ENCODE peak calls at places on chromosomes 6 and 20, in eight cellular contexts. U is psoas muscle; Z is lung; W is IMR-90; T is GM23338; E is right lobe of liver; P is CD4-positive, CD25-positive, alpha-beta regulatory T cell; N is mesendoderm. F is an unnamed sample.

GRCh38 chr6:80094017-80094416 is 12.5 kb upstream of the BCKDHB start:
- DNase-seq in E (no peak), W (peak; percentile 21), Z (no peak), T (peak; percentile 41), P (peak; percentile 38), N (peak; percentile 6), U (no peak), F (no peak)

GRCh38 chr20:47336013-47336754 is 20.3 kb downstream of the ZMYND8 start:
- DNase-seq in N (no peak), U (peak; percentile 81), W (peak; percentile 87), P (no peak), Z (no peak), E (peak; percentile 8), T (no peak), F (peak; percentile 81)

GRCh38 chr6:6008648-6009421 is 2.1 kb upstream of the NRN1 start:
- DNase-seq in W (no peak), T (peak; percentile 88), E (peak; percentile 88), U (peak; percentile 82), Z (peak; percentile 68), P (no peak), N (peak; percentile 91), F (no peak)

GRCh38 chr6:7197752-7198151 is 90.0 kb downstream of the RREB1 start:
- DNase-seq in E (no peak), N (no peak), Z (no peak), W (no peak), U (no peak), P (no peak), T (no peak), F (no peak)

GRCh38 chr20:33864324-33864963 is 53.3 kb downstream of the CHMP4B start:
- DNase-seq in Z (no peak), U (no peak), P (no peak), W (no peak), E (no peak), N (no peak), T (no peak), F (no peak)

GRCh38 chr6:108120311-108120710 is 45.5 kb upstream of the NR2E1 start:
- DNase-seq in P (no peak), T (peak; percentile 57), Z (no peak), N (peak; percentile 60), E (no peak), W (no peak), U (no peak), F (no peak)

GRCh38 chr6:79078057-79078969 is at the start of gene PHIP:
- DNase-seq in P (peak; percentile 97), T (peak; percentile 94), W (peak; percentile 97), Z (peak; percentile 94), N (peak; percentile 97), E (peak; percentile 94), U (peak; percentile 97), F (peak; percentile 89)

GRCh38 chr6:291148-291696 is 1.1 kb upstream of the DUSP22 start:
- DNase-seq in W (no peak), E (no peak), P (no peak), Z (peak; percentile 30), N (peak; percentile 28), T (no peak), U (no peak), F (no peak)

GRCh38 chr6:129206761-129207330 is 323.9 kb downstream of the LAMA2 start:
- DNase-seq in W (no peak), Z (no peak), N (no peak), E (no peak), P (no peak), U (no peak), T (no peak), F (no peak)

GRCh38 chr20:5797843-5798462 is 47.8 kb downstream of the SHLD1 start:
- DNase-seq in E (no peak), W (no peak), T (no peak), Z (no peak), U (no peak), N (no peak), P (no peak), F (no peak)

GRCh38 chr6:168126566-168127383 is 47.8 kb upstream of the FRMD1 start:
- DNase-seq in N (no peak), E (no peak), Z (no peak), U (peak; percentile 28), P (no peak), T (no peak), W (no peak), F (no peak)

GRCh38 chr6:87277123-87277522 is 45.3 kb upstream of the SMIM8 start:
- DNase-seq in Z (no peak), T (no peak), N (no peak), U (no peak), E (no peak), W (peak; percentile 15), P (no peak), F (no peak)

GRCh38 chr20:49541733-49542513 is 26.0 kb downstream of the PTGIS start:
- DNase-seq in N (peak; percentile 89), U (peak; percentile 76), W (peak; percentile 63), E (peak; percentile 62), T (peak; percentile 96), P (peak; percentile 54), Z (peak; percentile 56), F (peak; percentile 29)

GRCh38 chr6:35477551-35478179 is 9.5 kb downstream of the RPL10A start:
- DNase-seq in Z (no peak), N (no peak), E (no peak), W (no peak), T (no peak), P (no peak), U (no peak), F (no peak)

GRCh38 chr20:4949833-4950178 is 51.5 kb downstream of the SLC23A2 start:
- DNase-seq in T (peak; percentile 62), E (no peak), U (no peak), N (peak; percentile 40), P (peak; percentile 41), W (peak; percentile 63), Z (peak; percentile 39), F (no peak)

GRCh38 chr6:1607557-1608221 is 2.0 kb upstream of the FOXC1 start:
- DNase-seq in U (peak; percentile 46), T (peak; percentile 94), P (no peak), W (no peak), N (peak; percentile 90), E (no peak), Z (no peak), F (no peak)

GRCh38 chr6:67292169-67292568 is 1342.9 kb upstream of the ADGRB3 start:
- DNase-seq in E (no peak), P (no peak), T (no peak), Z (no peak), W (no peak), U (no peak), N (no peak), F (no peak)

GRCh38 chr20:31998246-31998645 is 12.0 kb upstream of the CCM2L start:
- DNase-seq in N (no peak), U (no peak), W (no peak), E (no peak), Z (no peak), P (no peak), T (no peak), F (no peak)

GRCh38 chr6:84618046-84618752 is 146.2 kb downstream of the TBX18 start:
- DNase-seq in U (no peak), N (peak; percentile 80), T (no peak), P (no peak), Z (no peak), W (peak; percentile 90), E (no peak), F (no peak)

GRCh38 chr6:93964296-93964695 is 544.9 kb upstream of the EPHA7 start:
- DNase-seq in N (no peak), U (no peak), Z (no peak), T (no peak), E (no peak), W (no peak), P (no peak), F (no peak)

DNA sequence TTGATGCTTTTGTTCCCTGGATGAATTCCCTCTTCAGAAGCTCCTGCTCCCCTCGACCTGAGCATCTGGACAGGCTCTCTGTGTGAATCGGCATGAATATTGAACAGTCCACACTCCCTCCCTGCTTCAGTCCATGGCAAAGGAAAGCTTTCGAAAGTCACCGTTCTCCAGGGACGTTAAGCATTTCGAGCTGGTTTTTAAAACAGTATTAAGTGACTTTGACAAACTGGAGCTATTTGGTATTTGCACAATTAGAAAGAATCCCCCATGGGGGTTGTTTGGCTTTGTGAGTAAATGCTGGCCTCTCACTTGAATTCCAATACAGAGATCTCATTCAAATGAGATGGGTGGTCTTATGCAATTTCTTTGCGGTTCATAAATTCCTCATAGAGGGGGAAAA is 85.3 kb upstream of the TIAM2 start:
- DNase-seq in U (no peak), W (peak; percentile 25), E (no peak), Z (no peak), P (no peak), T (peak; percentile 56), N (no peak), F (no peak)
- H3K27ac ChIP-seq in U (no peak overlapping the region), W (no peak overlapping the region), E (no peak overlapping the region), Z (no peak overlapping the region), P (no peak overlapping the region), T (peak overlapping the region; percentile 83), N (no peak overlapping the region), F (no peak overlapping the region)

DNA sequence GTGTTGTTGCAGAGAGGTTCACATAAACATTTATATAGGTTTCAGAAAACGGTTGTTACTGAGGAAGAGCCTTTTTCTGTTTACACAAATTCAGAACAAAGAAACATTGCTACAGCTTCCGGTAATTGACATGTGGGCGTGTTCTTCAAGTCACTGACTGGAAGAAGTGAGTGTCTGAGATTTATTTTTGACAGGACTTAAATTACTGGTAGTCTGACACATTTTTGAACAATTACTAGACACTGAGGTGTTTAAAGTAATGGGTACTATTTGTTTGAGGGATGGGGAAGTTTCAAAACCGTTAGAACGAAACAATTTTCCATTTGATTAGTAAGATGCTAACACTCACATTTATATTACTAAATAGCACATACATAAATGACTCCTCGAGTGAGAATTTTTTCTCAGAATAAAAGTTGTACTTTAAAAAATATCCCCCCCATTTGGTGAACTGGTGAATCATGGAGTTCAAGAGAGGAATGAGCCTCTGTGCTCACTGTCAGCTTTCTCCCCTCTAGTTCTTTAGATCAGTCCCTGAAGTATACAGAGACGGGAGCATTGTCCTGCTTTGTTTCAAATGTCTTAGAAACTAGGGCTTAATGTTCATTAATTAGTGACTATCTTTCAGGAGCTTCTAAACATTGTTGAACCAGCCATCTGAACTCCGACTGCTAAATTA is 98.7 kb downstream of the TSHZ2 start:
- DNase-seq in Z (no peak), E (no peak), P (peak; percentile 23), U (no peak), W (no peak), N (no peak), T (no peak), F (no peak)
- H3K27ac ChIP-seq in Z (no peak overlapping the region), E (peak overlapping the region; percentile 53), P (peak overlapping the region; percentile 49), U (no peak overlapping the region), W (no peak overlapping the region), N (no peak overlapping the region), T (no peak overlapping the region), F (no peak overlapping the region)

DNA sequence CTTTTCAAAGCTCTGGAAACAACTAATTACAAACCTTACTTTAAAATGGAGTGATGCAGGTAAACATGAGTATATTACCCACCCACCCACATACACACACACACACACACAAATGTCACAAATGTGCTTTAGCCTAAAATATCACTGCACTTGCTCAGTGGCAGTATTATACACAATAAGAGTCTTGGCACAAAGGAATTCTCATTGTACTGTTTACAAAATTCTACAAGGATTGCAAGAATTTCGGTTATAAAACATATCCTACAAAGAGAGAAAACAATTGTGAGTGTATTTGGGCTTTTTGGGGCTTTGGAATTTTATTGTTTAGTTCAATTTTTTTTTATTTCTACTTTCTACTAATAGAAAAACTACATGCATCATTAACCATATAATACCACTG is 113.2 kb upstream of the BEND6 start:
- DNase-seq in P (no peak), T (no peak), W (no peak), N (no peak), Z (no peak), U (no peak), E (no peak), F (no peak)
- H3K27ac ChIP-seq in P (no peak overlapping the region), T (no peak overlapping the region), W (no peak overlapping the region), N (no peak overlapping the region), Z (peak overlapping the region; percentile 81), U (peak overlapping the region; percentile 98), E (no peak overlapping the region), F (peak overlapping the region; percentile 85)

GRCh38 chr6:2846873-2847224 is 5.2 kb upstream of the SERPINB1 start:
- DNase-seq in E (no peak), Z (no peak), N (no peak), U (no peak), W (no peak), P (no peak), T (no peak), F (no peak)
- H3K27ac ChIP-seq in E (peak overlapping the region; percentile 56), Z (peak overlapping the region; percentile 74), N (peak overlapping the region; percentile 20), U (peak overlapping the region; percentile 81), W (peak overlapping the region; percentile 81), P (peak overlapping the region; percentile 45), T (peak overlapping the region; percentile 47), F (peak overlapping the region; percentile 50)

F was measured in gastrocnemius medialis.